ENCODE peak calls at places on chromosomes 7 and 10, in eight cellular contexts. V is GM23338, U is HL-60, H is HepG2, F is GM12878, D is K562, T is SK-N-SH, Q is HCT116. N is an unnamed sample.

GRCh38 chr7:137992738-137993394 is 9.0 kb downstream of the CREB3L2 start:
- DNase-seq in H (peak), T (no peak), V (no peak), U (peak), D (peak), F (no peak), Q (no peak), N (no peak)

GRCh38 chr7:55365103-55365679 is at the start of gene LANCL2:
- DNase-seq in H (no peak), D (peak), U (no peak), T (peak), F (no peak), Q (no peak), V (peak), N (no peak)

GRCh38 chr10:78739411-78740053 is 329.2 kb upstream of the ZMIZ1 start:
- DNase-seq in D (no peak), F (no peak), U (no peak), H (no peak), T (no peak), Q (no peak), V (peak), N (no peak)

GRCh38 chr7:130150587-130150986 is 54.6 kb downstream of the TMEM209 start:
- DNase-seq in D (no peak), U (no peak), T (no peak), H (no peak), F (no peak), V (peak), Q (no peak), N (no peak)

GRCh38 chr7:22544245-22544644 is 44.3 kb upstream of the STEAP1B start:
- DNase-seq in Q (no peak), U (no peak), F (no peak), T (no peak), V (no peak), D (no peak), H (no peak), N (no peak)

GRCh38 chr10:126561499-126562208 is 108.8 kb downstream of the C10orf90 start:
- DNase-seq in V (peak), D (no peak), H (no peak), F (no peak), T (no peak), Q (no peak), U (no peak), N (no peak)

GRCh38 chr7:12031638-12032037 is 179.5 kb upstream of the TMEM106B start:
- DNase-seq in T (no peak), D (no peak), H (no peak), Q (peak), V (peak), U (no peak), F (no peak), N (no peak)

GRCh38 chr10:28681345-28681763 is 4.0 kb downstream of the BAMBI start:
- DNase-seq in H (no peak), D (no peak), F (no peak), U (no peak), Q (no peak), T (peak), V (no peak), N (no peak)

GRCh38 chr10:100710151-100710871 is 35.1 kb upstream of the PAX2 start:
- DNase-seq in V (peak), U (no peak), T (peak), H (no peak), D (no peak), F (no peak), Q (no peak), N (no peak)

GRCh38 chr7:26157520-26158105 is 5.6 kb downstream of the NFE2L3 start:
- DNase-seq in Q (no peak), D (no peak), V (no peak), U (no peak), H (no peak), F (no peak), T (no peak), N (no peak)

GRCh38 chr7:118372530-118372929 is 148.0 kb downstream of the ANKRD7 start:
- DNase-seq in T (no peak), Q (no peak), V (no peak), F (no peak), D (peak), U (peak), H (no peak), N (no peak)

GRCh38 chr10:28842321-28842720 is 165.0 kb downstream of the BAMBI start:
- DNase-seq in V (no peak), U (no peak), H (no peak), Q (no peak), F (no peak), T (no peak), D (no peak), N (no peak)

GRCh38 chr10:19629559-19629958 is 186.7 kb upstream of the PLXDC2 start:
- DNase-seq in U (no peak), H (no peak), T (no peak), D (no peak), V (peak), Q (no peak), F (no peak), N (no peak)

GRCh38 chr7:45196374-45196773 is 38.8 kb downstream of the RAMP3 start:
- DNase-seq in H (no peak), U (no peak), D (no peak), T (no peak), Q (no peak), F (peak), V (no peak), N (no peak)

GRCh38 chr7:69780377-69780776 is 182.1 kb downstream of the AUTS2 start:
- DNase-seq in D (no peak), H (no peak), F (no peak), T (no peak), V (peak), Q (no peak), U (no peak), N (no peak)

GRCh38 chr7:154857728-154858681 is 144.9 kb downstream of the PAXIP1 start:
- DNase-seq in H (no peak), D (no peak), T (no peak), Q (no peak), U (no peak), V (no peak), F (no peak), N (no peak)

GRCh38 chr10:103145046-103145445 is 48.0 kb downstream of the NT5C2 start:
- DNase-seq in Q (no peak), T (no peak), D (no peak), H (no peak), U (no peak), V (no peak), F (no peak), N (no peak)

GRCh38 chr7:141701489-141702046 is 398 bp downstream of the DENND11 start:
- DNase-seq in H (no peak), V (peak), F (peak), D (peak), T (peak), Q (no peak), U (peak), N (no peak)

DNA sequence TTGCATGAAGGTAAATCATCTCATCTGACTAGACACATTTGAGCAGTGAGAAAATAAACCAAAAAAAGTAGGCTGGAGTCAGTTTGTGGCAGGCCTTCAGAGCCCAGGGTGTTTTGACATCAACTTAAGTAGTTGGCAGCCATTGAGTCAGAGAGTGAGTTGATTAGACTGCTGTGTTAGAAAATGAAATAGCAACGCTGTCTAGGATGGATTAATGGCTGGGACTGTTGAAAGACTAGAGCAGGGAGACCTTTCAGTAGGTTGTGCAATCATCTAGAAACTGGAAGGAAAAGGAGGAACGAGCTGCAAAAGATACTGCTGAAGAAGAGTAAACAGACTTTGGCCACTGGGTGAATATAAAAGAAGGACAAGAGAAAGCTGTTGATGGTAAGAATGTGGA is 28.6 kb upstream of the TRIL start:
- DNase-seq in T (no peak), U (peak), V (no peak), H (no peak), F (no peak), D (no peak), Q (no peak), N (no peak)
- TF ChIP-seq POLR2AphosphoS5 in T (no peak), U (no peak), V (no peak), H (no peak), F (no peak), D (no peak), Q (no peak), N (no peak)

GRCh38 chr7:81526971-81527370 is 242.9 kb downstream of the HGF start:
- DNase-seq in F (no peak), U (no peak), Q (no peak), T (no peak), H (no peak), V (no peak), D (no peak), N (no peak)

GRCh38 chr7:81525901-81526300 is 243.9 kb downstream of the HGF start:
- DNase-seq in D (no peak), T (no peak), H (no peak), U (no peak), Q (no peak), F (no peak), V (no peak), N (no peak)

GRCh38 chr7:81529785-81530184 is 240.1 kb downstream of the HGF start:
- DNase-seq in D (no peak), V (no peak), U (no peak), Q (no peak), H (no peak), F (no peak), T (no peak), N (no peak)

DNA sequence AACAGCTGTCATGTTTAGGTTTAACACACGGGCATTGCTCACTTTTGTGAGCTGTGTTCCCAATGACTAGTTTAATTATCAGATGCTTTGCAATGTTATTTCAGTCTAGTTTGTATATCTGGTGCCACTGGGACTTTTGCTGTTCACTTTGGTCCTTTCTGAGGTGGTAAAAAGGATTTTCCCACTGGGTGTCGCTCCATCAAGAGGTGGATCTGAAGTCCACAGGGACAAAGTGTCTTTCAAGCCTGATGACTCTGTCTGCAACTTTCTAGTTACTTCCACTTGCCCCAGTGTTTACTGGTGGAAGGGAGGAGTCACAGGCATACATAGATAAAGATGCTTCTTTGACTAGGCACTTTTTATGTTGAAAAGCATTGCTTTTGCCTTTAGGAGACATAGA is 242.2 kb downstream of the HGF start:
- DNase-seq in T (no peak), D (no peak), V (no peak), U (no peak), H (peak), Q (no peak), F (no peak), N (no peak)
- TF ChIP-seq REST in T (no peak), D (no peak), V (no peak), U (no peak), H (no peak), Q (no peak), F (no peak), N (no peak)

DNA sequence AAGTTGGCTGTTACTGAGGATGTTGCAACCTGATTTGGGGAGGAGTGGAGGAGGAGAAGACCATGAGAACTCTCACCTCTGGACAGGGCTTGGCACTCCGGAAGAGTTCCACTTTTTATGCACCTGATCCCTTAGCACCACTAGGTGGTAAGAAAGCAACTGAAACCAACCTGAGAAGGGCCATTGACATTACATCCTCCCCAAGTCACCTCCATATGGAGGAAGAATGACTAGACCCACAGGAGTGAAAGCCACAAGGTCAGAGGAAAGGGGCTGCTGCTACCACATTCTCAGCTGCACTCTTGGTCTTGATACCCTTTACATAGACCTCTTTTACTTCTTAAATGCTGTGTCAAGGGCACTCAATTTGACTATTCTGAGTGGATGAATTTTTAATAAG is 363.0 kb downstream of the GFRA1 start:
- DNase-seq in D (no peak), Q (no peak), V (no peak), F (no peak), T (no peak), U (no peak), H (no peak), N (no peak)
- TF ChIP-seq POLR2AphosphoS5 in D (no peak), Q (no peak), V (no peak), F (no peak), T (no peak), U (no peak), H (no peak), N (no peak)

DNA sequence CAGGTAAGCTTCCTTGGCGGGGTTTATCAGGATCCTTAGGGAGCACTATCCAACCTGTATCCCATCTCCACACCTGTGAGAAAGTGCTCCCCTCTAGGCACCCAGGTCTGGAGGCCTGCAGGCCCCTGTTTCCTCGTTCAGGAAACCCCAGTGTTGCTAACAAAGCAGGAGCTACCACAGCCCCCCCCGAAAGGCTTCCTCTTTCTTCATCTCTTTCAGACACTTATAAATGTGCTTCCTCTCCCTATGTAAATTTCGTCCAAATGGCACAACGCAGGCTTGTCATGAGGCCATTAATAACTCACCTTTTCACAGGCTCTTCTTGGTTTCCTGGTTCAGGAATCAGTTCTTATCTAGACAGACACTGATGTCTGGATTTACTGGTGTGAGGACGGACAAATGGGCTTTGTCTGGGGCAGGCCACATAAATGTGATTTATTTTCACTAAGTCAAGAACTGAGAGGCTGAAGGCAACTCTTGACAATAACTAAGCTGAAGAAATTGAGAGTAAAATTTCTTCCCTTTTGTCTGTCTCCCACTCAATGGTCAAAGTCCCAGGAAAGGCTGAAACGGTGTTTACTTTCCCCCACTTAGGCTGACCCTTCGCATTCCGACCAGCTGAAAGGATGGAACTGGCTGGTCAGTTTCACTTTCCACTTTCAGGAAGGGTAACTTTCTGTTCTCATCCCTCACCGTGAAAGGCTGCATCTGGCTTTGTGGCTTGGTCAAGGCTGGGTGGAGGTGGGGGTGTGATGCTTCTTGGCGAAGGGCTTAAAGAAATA is 46.8 kb downstream of the PIK3AP1 start:
- DNase-seq in T (no peak), F (peak), V (no peak), H (peak), Q (no peak), U (peak), D (no peak), N (no peak)
- TF ChIP-seq REST in T (no peak), F (no peak), V (no peak), H (no peak), Q (no peak), U (no peak), D (no peak), N (no peak)

N was measured in Panc1.